ENCODE peak calls at places on chromosomes 1 and 21, in nine cellular contexts. R is fibroblast of mammary gland, O is mucosa of descending colon, E is aorta, I is SK-N-MC, Z is tibial artery, F is A673, B is fibroblast of lung, C is HCT116. Y is an unnamed sample.

GRCh38 chr1:22677861-22678521 is 25.0 kb downstream of the C1QB start:
- DNase-seq in R (no peak), F (peak), O (no peak), I (no peak), E (no peak), C (no peak), B (no peak), Z (no peak), Y (no peak)

GRCh38 chr1:24450321-24450720 is 34.7 kb downstream of the NIPAL3 start:
- DNase-seq in B (no peak), I (no peak), E (no peak), R (no peak), F (no peak), C (no peak), O (no peak), Z (no peak), Y (no peak)

GRCh38 chr21:21187579-21187978 is 189.4 kb downstream of the NCAM2 start:
- DNase-seq in E (no peak), O (no peak), C (no peak), Z (no peak), I (no peak), B (peak), R (peak), F (no peak), Y (no peak)

GRCh38 chr1:116911779-116912469 is 2.2 kb downstream of the PTGFRN start:
- DNase-seq in C (no peak), Z (no peak), R (no peak), I (no peak), O (no peak), F (no peak), B (no peak), E (no peak), Y (no peak)

GRCh38 chr21:33317226-33317625 is 7.5 kb upstream of the IFNAR1 start:
- DNase-seq in C (no peak), R (peak), I (no peak), E (no peak), O (no peak), B (no peak), F (no peak), Z (no peak), Y (peak)

GRCh38 chr21:14523234-14523633 is 22.9 kb downstream of the SAMSN1 start:
- DNase-seq in F (no peak), E (no peak), O (no peak), I (no peak), B (no peak), C (no peak), Z (no peak), R (peak), Y (no peak)

GRCh38 chr1:24541711-24542346 is 14.1 kb upstream of the NCMAP start:
- DNase-seq in C (no peak), B (no peak), F (no peak), Z (no peak), E (no peak), O (peak), R (no peak), I (no peak), Y (no peak)

GRCh38 chr1:57966751-57967406 is 543.0 kb upstream of the DAB1 start:
- DNase-seq in B (peak), Z (no peak), F (peak), O (no peak), C (no peak), R (peak), I (no peak), E (no peak), Y (peak)

GRCh38 chr1:31258581-31258980 is 18.9 kb upstream of the NKAIN1 start:
- DNase-seq in F (no peak), C (no peak), E (no peak), O (no peak), Z (no peak), B (no peak), R (no peak), I (no peak), Y (no peak)

GRCh38 chr1:4156241-4156640 is 256.2 kb upstream of the C1orf174 start:
- DNase-seq in I (no peak), C (no peak), O (no peak), B (no peak), Z (no peak), R (no peak), F (no peak), E (no peak), Y (no peak)

GRCh38 chr1:21124846-21125245 is 51.9 kb downstream of the EIF4G3 start:
- DNase-seq in Z (no peak), O (no peak), I (no peak), B (peak), C (no peak), R (peak), E (no peak), F (no peak), Y (peak)

GRCh38 chr1:93817819-93818569 is 61.0 kb downstream of the DNTTIP2 start:
- DNase-seq in C (no peak), Z (no peak), I (no peak), O (no peak), E (peak), B (no peak), F (no peak), R (no peak), Y (no peak)

GRCh38 chr1:63523738-63524137 is 413 bp downstream of the EFCAB7 start:
- DNase-seq in R (no peak), B (no peak), O (no peak), I (no peak), E (no peak), Z (no peak), C (no peak), F (no peak), Y (peak)

GRCh38 chr21:26093094-26093493 is 77.5 kb downstream of the APP start:
- DNase-seq in I (no peak), O (no peak), R (peak), E (no peak), F (peak), C (no peak), B (peak), Z (no peak), Y (no peak)

GRCh38 chr1:27528701-27529637 is 39.0 kb upstream of the WASF2 start:
- DNase-seq in C (no peak), E (peak), I (no peak), B (peak), F (no peak), O (peak), R (peak), Z (peak), Y (peak)

GRCh38 chr1:192489748-192490147 is 85.8 kb upstream of the RGS1 start:
- DNase-seq in O (peak), B (peak), F (peak), Z (peak), C (no peak), R (peak), I (no peak), E (peak), Y (peak)

GRCh38 chr1:205629751-205630150 is 2.1 kb downstream of the ELK4 start:
- DNase-seq in Z (no peak), C (no peak), O (no peak), R (no peak), I (no peak), F (no peak), E (no peak), B (no peak), Y (no peak)

GRCh38 chr1:54926955-54927354 is 40.0 kb upstream of the DHCR24 start:
- DNase-seq in E (no peak), R (peak), C (no peak), O (no peak), I (no peak), F (no peak), Z (no peak), B (no peak), Y (no peak)

GRCh38 chr1:243594455-243594854 is 255.6 kb downstream of the AKT3 start:
- DNase-seq in B (no peak), F (no peak), O (no peak), Z (no peak), I (no peak), C (no peak), R (no peak), E (no peak), Y (no peak)

GRCh38 chr1:240019524-240019923 is 72.2 kb upstream of the FMN2 start:
- DNase-seq in I (no peak), R (no peak), Z (no peak), E (no peak), B (no peak), O (no peak), C (no peak), F (no peak), Y (no peak)

GRCh38 chr1:95018602-95019369 is 54.0 kb downstream of the ALG14 start:
- DNase-seq in E (no peak), B (peak), R (peak), C (no peak), Z (no peak), O (no peak), I (no peak), F (peak), Y (peak)

GRCh38 chr1:67850151-67850551 is 16.9 kb upstream of the GNG12 start:
- DNase-seq in E (no peak), I (no peak), F (peak), B (peak), Z (no peak), O (no peak), R (peak), C (peak), Y (peak)

GRCh38 chr1:232168513-232168912 is 461.4 kb downstream of the SIPA1L2 start:
- DNase-seq in I (no peak), C (no peak), E (no peak), B (no peak), R (no peak), Z (no peak), O (no peak), F (no peak), Y (no peak)

GRCh38 chr1:206770531-206771352 is at the start of gene IL19:
- DNase-seq in E (peak), Z (no peak), F (peak), O (no peak), B (peak), R (peak), C (no peak), I (no peak), Y (no peak)

GRCh38 chr1:165671531-165671930 is 26.8 kb downstream of the ALDH9A1 start:
- DNase-seq in I (no peak), F (no peak), Z (no peak), O (no peak), B (no peak), R (peak), E (no peak), C (no peak), Y (peak)

GRCh38 chr1:156165083-156165482 is 11.7 kb downstream of the SEMA4A start:
- DNase-seq in B (no peak), E (peak), R (no peak), I (no peak), O (peak), C (no peak), Z (no peak), F (no peak), Y (no peak)

GRCh38 chr1:69569281-69569970 is 1.7 kb downstream of the LRRC7 start:
- DNase-seq in F (no peak), E (no peak), R (no peak), O (no peak), B (peak), C (no peak), Z (no peak), I (no peak), Y (peak)

GRCh38 chr1:233061265-233061664 is 110.9 kb downstream of the NTPCR start:
- DNase-seq in F (no peak), C (no peak), B (no peak), R (no peak), Z (no peak), O (no peak), E (no peak), I (no peak), Y (no peak)

GRCh38 chr1:227788279-227789041 is 27.0 kb upstream of the PRSS38 start:
- DNase-seq in Z (peak), O (peak), C (peak), E (peak), I (no peak), R (no peak), B (no peak), F (peak), Y (peak)

GRCh38 chr1:224923726-224924125 is 5.7 kb upstream of the DNAH14 start:
- DNase-seq in I (no peak), B (no peak), C (no peak), R (no peak), Z (no peak), F (no peak), E (no peak), O (no peak), Y (no peak)

GRCh38 chr1:18247151-18247550 is 139.6 kb downstream of the IGSF21 start:
- DNase-seq in I (no peak), Z (no peak), B (no peak), R (no peak), O (no peak), F (no peak), C (no peak), E (no peak), Y (no peak)
- H3K4me3 ChIP-seq in I (no peak), Z (no peak), B (no peak), R (no peak), O (no peak), F (no peak), C (no peak), E (no peak), Y (no peak)

DNA sequence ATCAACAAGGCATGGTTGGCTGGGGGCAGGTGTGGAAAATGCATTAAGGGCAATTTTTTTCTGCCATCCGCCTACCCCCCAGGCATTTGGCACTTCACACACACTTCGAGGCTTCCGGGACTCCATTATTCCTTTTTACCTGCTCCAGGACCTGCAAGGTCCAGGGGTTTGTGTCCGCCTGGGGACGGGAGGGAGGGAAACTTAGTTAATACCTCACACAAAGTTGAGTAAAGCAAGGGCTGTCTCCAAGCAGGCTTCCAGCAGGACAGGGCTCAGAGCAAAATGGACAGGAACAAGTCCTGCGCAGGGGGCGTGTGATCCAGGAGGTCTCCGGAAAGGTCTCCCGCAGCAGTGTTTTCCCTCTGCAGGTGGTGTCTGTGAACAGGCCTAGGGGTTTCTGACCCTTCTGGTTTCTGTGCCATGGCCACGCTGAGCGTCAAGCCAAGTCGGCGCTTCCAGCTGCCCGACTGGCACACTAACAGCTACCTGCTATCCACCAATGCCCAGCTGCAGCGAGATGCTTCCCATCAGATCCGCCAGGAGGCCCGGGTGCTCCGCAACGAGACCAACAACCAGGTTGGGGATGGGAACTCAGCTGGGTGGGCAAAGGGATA is 715 bp downstream of the TEKT2 start:
- DNase-seq in I (no peak), E (no peak), R (no peak), O (no peak), C (no peak), B (no peak), Z (no peak), F (no peak), Y (no peak)
- H3K4me3 ChIP-seq in I (peak), E (peak), R (peak), O (no peak), C (no peak), B (no peak), Z (peak), F (peak), Y (peak)

GRCh38 chr21:45289134-45289533 is 1.4 kb upstream of the POFUT2 start:
- DNase-seq in F (no peak), R (no peak), I (no peak), Z (no peak), B (no peak), O (no peak), E (no peak), C (no peak), Y (no peak)
- H3K4me3 ChIP-seq in F (no peak), R (peak), I (no peak), Z (no peak), B (no peak), O (no peak), E (no peak), C (no peak), Y (no peak)

DNA sequence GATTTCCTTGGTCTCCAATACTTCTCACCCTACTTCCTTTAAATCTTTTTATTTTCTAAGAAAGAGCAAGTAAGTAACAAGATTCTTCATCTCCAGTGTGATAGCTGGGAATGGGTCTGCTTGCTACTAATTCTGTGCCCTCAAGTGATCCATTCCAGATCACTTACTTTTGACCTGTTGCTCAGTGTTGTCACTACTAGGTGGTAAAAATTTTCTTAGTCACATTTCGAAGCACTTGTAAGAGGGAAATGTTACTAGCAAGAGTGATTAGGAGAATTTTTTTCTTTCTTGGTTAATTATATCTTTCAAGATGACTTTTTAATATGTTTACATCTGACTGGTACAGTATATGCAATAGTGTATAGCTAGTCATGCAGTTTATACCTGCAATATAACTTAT is 2.2 kb downstream of the UBAP2L start:
- DNase-seq in C (no peak), F (no peak), R (no peak), E (no peak), B (no peak), I (no peak), Z (no peak), O (no peak), Y (peak)
- H3K4me3 ChIP-seq in C (no peak), F (peak), R (no peak), E (no peak), B (no peak), I (peak), Z (no peak), O (no peak), Y (peak)

GRCh38 chr1:2249559-2249906 is 21.4 kb downstream of the SKI start:
- DNase-seq in I (no peak), Z (no peak), C (no peak), E (no peak), O (no peak), R (no peak), F (no peak), B (no peak), Y (no peak)
- H3K4me3 ChIP-seq in I (no peak), Z (no peak), C (no peak), E (no peak), O (no peak), R (no peak), F (no peak), B (no peak), Y (no peak)

GRCh38 chr1:38006008-38006828 is 904 bp upstream of the FHL3 start:
- DNase-seq in F (no peak), E (peak), Z (peak), O (no peak), I (no peak), R (no peak), C (no peak), B (no peak), Y (no peak)
- H3K4me3 ChIP-seq in F (peak), E (no peak), Z (peak), O (no peak), I (peak), R (no peak), C (peak), B (no peak), Y (peak)

GRCh38 chr1:84174051-84174556 is 30.0 kb downstream of the PRKACB start:
- DNase-seq in E (no peak), C (peak), Z (no peak), B (peak), R (peak), O (no peak), I (no peak), F (peak), Y (peak)
- H3K4me3 ChIP-seq in E (no peak), C (peak), Z (no peak), B (no peak), R (no peak), O (no peak), I (no peak), F (no peak), Y (no peak)

GRCh38 chr1:29391362-29391880 is 155.1 kb downstream of the PTPRU start:
- DNase-seq in F (no peak), Z (no peak), B (no peak), O (no peak), C (no peak), I (no peak), E (no peak), R (no peak), Y (no peak)
- H3K4me3 ChIP-seq in F (no peak), Z (no peak), B (no peak), O (no peak), C (no peak), I (no peak), E (no peak), R (no peak), Y (no peak)

GRCh38 chr1:14923400-14924011 is 230.0 kb upstream of the TMEM51 start:
- DNase-seq in E (no peak), R (no peak), Z (no peak), I (no peak), C (no peak), F (no peak), O (no peak), B (no peak), Y (no peak)
- H3K4me3 ChIP-seq in E (no peak), R (peak), Z (peak), I (peak), C (peak), F (peak), O (no peak), B (no peak), Y (peak)

GRCh38 chr1:108561731-108562326 is 1.9 kb downstream of the EEIG2 start:
- DNase-seq in R (no peak), B (no peak), O (peak), Z (peak), E (peak), C (peak), F (peak), I (no peak), Y (no peak)
- H3K4me3 ChIP-seq in R (no peak), B (no peak), O (no peak), Z (no peak), E (no peak), C (no peak), F (peak), I (no peak), Y (no peak)